ENCODE peak calls at places on chromosome 13, in four cellular contexts. One of them, this sample, is unnamed. For H3K4me1, the result is how much of the 10 kb centered on the place peaks cover.

GRCh38 chr13:30016398-30016797 is 166.0 kb upstream of the UBL3 start:
- DNase-seq in upper lobe of right lung: no peak
- DNase-seq in stomach: no peak
- DNase-seq in breast epithelium: no peak
- DNase-seq in this sample: no peak

GRCh38 chr13:97001641-97002040 is 7.4 kb upstream of the OXGR1 start:
- DNase-seq in upper lobe of right lung: no peak
- DNase-seq in stomach: no peak
- DNase-seq in breast epithelium: no peak
- DNase-seq in this sample: no peak

GRCh38 chr13:91879360-91879759 is 480.9 kb downstream of the GPC5 start:
- DNase-seq in upper lobe of right lung: no peak
- DNase-seq in stomach: no peak
- DNase-seq in breast epithelium: no peak
- DNase-seq in this sample: no peak

GRCh38 chr13:97339019-97339988 is 94.7 kb upstream of the RAP2A start:
- DNase-seq in upper lobe of right lung: no peak
- DNase-seq in stomach: peak
- DNase-seq in breast epithelium: no peak
- DNase-seq in this sample: peak

GRCh38 chr13:78978381-78978998 is 319.5 kb upstream of the OBI1 start:
- DNase-seq in upper lobe of right lung: no peak
- DNase-seq in stomach: peak
- DNase-seq in breast epithelium: no peak
- DNase-seq in this sample: no peak

GRCh38 chr13:95644611-95645052 is at the start of gene DZIP1:
- DNase-seq in upper lobe of right lung: peak
- DNase-seq in stomach: peak
- DNase-seq in breast epithelium: no peak
- DNase-seq in this sample: peak

GRCh38 chr13:111973186-111974064 is 93.5 kb upstream of the SOX1 start:
- DNase-seq in upper lobe of right lung: no peak
- DNase-seq in stomach: no peak
- DNase-seq in breast epithelium: no peak
- DNase-seq in this sample: no peak

GRCh38 chr13:112346173-112346898 is 29.8 kb upstream of the SPACA7 start:
- DNase-seq in upper lobe of right lung: no peak
- DNase-seq in stomach: no peak
- DNase-seq in breast epithelium: no peak
- DNase-seq in this sample: no peak

GRCh38 chr13:104086759-104087158 is 1020.5 kb upstream of the SLC10A2 start:
- DNase-seq in upper lobe of right lung: no peak
- DNase-seq in stomach: no peak
- DNase-seq in breast epithelium: no peak
- DNase-seq in this sample: no peak

GRCh38 chr13:91647361-91647970 is 249.0 kb downstream of the GPC5 start:
- DNase-seq in upper lobe of right lung: no peak
- DNase-seq in stomach: no peak
- DNase-seq in breast epithelium: no peak
- DNase-seq in this sample: no peak

GRCh38 chr13:79779761-79780160 is 298.8 kb downstream of the NDFIP2 start:
- DNase-seq in upper lobe of right lung: no peak
- DNase-seq in stomach: no peak
- DNase-seq in breast epithelium: no peak
- DNase-seq in this sample: no peak

GRCh38 chr13:28576037-28576436 is 81.1 kb upstream of the FLT1 start:
- DNase-seq in upper lobe of right lung: no peak
- DNase-seq in stomach: no peak
- DNase-seq in breast epithelium: no peak
- DNase-seq in this sample: no peak

GRCh38 chr13:25717798-25718197 is 334.0 kb downstream of the SHISA2 start:
- DNase-seq in upper lobe of right lung: no peak
- DNase-seq in stomach: no peak
- DNase-seq in breast epithelium: no peak
- DNase-seq in this sample: no peak

GRCh38 chr13:30373727-30374126 is 48.6 kb upstream of the UBE2L5 start:
- DNase-seq in upper lobe of right lung: no peak
- DNase-seq in stomach: no peak
- DNase-seq in breast epithelium: no peak
- DNase-seq in this sample: no peak

GRCh38 chr13:28138756-28139470 is 568 bp downstream of the PAN3 start:
- DNase-seq in upper lobe of right lung: peak
- DNase-seq in stomach: peak
- DNase-seq in breast epithelium: peak
- DNase-seq in this sample: peak

GRCh38 chr13:51584731-51585191 is 499 bp downstream of the WDFY2 start:
- DNase-seq in upper lobe of right lung: peak
- DNase-seq in stomach: peak
- DNase-seq in breast epithelium: peak
- DNase-seq in this sample: peak

GRCh38 chr13:30872685-30873443 is 33.2 kb upstream of the MEDAG start:
- DNase-seq in upper lobe of right lung: no peak
- DNase-seq in stomach: no peak
- DNase-seq in breast epithelium: no peak
- DNase-seq in this sample: no peak

GRCh38 chr13:93227906-93228801 is 1.5 kb downstream of the GPC6 start:
- DNase-seq in upper lobe of right lung: peak
- DNase-seq in stomach: peak
- DNase-seq in breast epithelium: no peak
- DNase-seq in this sample: no peak

GRCh38 chr13:21590231-21590630 is 13.7 kb downstream of the MICU2 start:
- DNase-seq in upper lobe of right lung: no peak
- DNase-seq in stomach: no peak
- DNase-seq in breast epithelium: no peak
- DNase-seq in this sample: no peak

GRCh38 chr13:22040810-22041364 is 370.0 kb downstream of the FGF9 start:
- DNase-seq in upper lobe of right lung: no peak
- DNase-seq in stomach: no peak
- DNase-seq in breast epithelium: no peak
- DNase-seq in this sample: no peak

GRCh38 chr13:42895781-42896180 is 96.3 kb downstream of the EPSTI1 start:
- DNase-seq in upper lobe of right lung: no peak
- DNase-seq in stomach: no peak
- DNase-seq in breast epithelium: no peak
- DNase-seq in this sample: no peak

GRCh38 chr13:64154514-64154913 is 2738.9 kb upstream of the PCDH20 start:
- DNase-seq in upper lobe of right lung: no peak
- DNase-seq in stomach: no peak
- DNase-seq in breast epithelium: no peak
- DNase-seq in this sample: no peak

GRCh38 chr13:98476538-98476966 is 100.4 kb downstream of the STK24 start:
- DNase-seq in upper lobe of right lung: peak
- DNase-seq in stomach: peak
- DNase-seq in breast epithelium: no peak
- DNase-seq in this sample: no peak

GRCh38 chr13:111267205-111267604 is 53.2 kb upstream of the TEX29 start:
- DNase-seq in upper lobe of right lung: no peak
- DNase-seq in stomach: no peak
- DNase-seq in breast epithelium: no peak
- DNase-seq in this sample: no peak

GRCh38 chr13:73677041-73677589 is 457.1 kb downstream of the KLF12 start:
- DNase-seq in upper lobe of right lung: no peak
- DNase-seq in stomach: no peak
- DNase-seq in breast epithelium: no peak
- DNase-seq in this sample: no peak
- TF ChIP-seq CTCF in upper lobe of right lung: no peak
- TF ChIP-seq CTCF in stomach: no peak
- TF ChIP-seq CTCF in breast epithelium: no peak
- TF ChIP-seq CTCF in this sample: no peak

DNA sequence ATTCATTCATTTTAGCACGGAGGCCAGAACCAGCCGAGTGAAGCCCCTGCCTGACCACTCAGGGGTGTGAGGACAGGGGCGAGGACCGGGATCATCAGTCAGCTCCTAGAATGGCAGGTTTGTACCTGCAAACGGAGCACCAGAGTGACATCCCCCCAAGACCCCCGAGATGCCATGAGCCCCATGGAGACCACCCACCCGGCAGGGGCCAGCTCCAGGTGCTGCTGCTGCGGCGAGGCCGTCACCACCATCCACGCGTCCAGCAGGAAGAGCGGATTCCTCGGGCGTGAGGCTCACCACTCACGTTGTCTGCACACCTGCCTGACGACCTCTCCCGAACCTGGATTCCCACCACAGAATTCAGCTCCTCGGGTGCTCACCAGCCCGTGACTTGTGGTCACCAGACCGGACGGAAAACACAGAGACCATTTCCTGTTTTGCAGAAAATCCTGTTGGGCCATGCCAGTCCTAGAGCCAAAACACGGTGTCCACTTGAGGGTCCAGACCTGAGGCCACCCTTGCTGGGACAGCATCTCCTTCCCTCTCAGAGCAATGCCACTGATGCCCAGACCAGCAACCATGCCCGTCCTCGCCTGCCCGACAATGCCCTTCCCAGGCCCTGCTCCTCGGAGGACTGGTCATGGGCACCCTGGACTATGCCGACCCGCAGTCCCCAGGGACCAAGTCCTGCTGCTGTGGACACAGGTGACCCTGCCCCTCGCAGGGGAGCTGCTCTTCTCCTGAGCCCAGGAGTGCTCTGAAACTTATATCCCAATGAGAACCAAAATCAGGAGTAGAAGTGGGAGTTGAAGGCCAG is 74.2 kb downstream of the RASA3 start:
- DNase-seq in upper lobe of right lung: no peak
- DNase-seq in stomach: no peak
- DNase-seq in breast epithelium: no peak
- DNase-seq in this sample: no peak
- H3K4me1 ChIP-seq in upper lobe of right lung: under half
- H3K4me1 ChIP-seq in stomach: half or more
- H3K4me1 ChIP-seq in breast epithelium: under half
- H3K4me1 ChIP-seq in this sample: under half

GRCh38 chr13:49874430-49874829 is 61.7 kb downstream of the SPRYD7 start:
- DNase-seq in upper lobe of right lung: no peak
- DNase-seq in stomach: no peak
- DNase-seq in breast epithelium: no peak
- DNase-seq in this sample: no peak

GRCh38 chr13:49877629-49878218 is 58.4 kb downstream of the SPRYD7 start:
- DNase-seq in upper lobe of right lung: no peak
- DNase-seq in stomach: no peak
- DNase-seq in breast epithelium: no peak
- DNase-seq in this sample: no peak

DNA sequence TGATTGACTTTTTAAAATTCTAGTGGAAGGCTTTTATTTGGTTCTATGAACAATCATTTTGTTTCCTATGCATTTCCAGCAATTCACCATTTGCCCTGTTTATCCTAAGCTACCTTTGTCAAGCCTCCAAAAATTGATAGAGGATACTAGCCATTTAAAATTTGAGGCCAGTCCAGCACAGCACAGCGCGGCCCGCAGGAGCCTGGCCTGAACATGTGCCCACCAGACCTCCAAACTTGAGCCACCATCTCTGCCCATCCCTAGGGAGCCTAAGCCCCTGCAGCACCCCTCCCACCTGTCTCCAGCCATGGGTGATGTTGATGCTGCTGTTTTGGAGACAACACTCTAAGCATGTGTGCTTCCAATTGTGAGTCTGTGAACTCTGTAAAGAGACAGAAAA is 57.5 kb downstream of the SPRYD7 start:
- DNase-seq in upper lobe of right lung: no peak
- DNase-seq in stomach: no peak
- DNase-seq in breast epithelium: no peak
- DNase-seq in this sample: no peak
- H3K27ac ChIP-seq in upper lobe of right lung: no peak
- H3K27ac ChIP-seq in stomach: no peak
- H3K27ac ChIP-seq in breast epithelium: no peak
- H3K27ac ChIP-seq in this sample: no peak

GRCh38 chr13:67366533-67366932 is 136.4 kb upstream of the PCDH9 start:
- DNase-seq in upper lobe of right lung: no peak
- DNase-seq in stomach: no peak
- DNase-seq in breast epithelium: no peak
- DNase-seq in this sample: no peak
- TF ChIP-seq CTCF in upper lobe of right lung: no peak
- TF ChIP-seq CTCF in stomach: no peak
- TF ChIP-seq CTCF in breast epithelium: no peak
- TF ChIP-seq CTCF in this sample: no peak

This sample was measured in thoracic aorta.